ENCODE peak calls at places on chromosomes 6 and 20, in ten cellular contexts. One of them, this sample, is unnamed.

GRCh38 chr6:112235956-112236355 is 18.4 kb downstream of the LAMA4 start:
- DNase-seq in HL-60: peak
- DNase-seq in NCI-H1092: no peak
- DNase-seq in MM.1S: no peak
- DNase-seq in activated naive CD8-positive, alpha-beta T cell treated with anti-CD3 and anti-CD28 coated beads, Interleukin-2, amount 50 U/mL, for 24 hours: peak
- DNase-seq in bronchial epithelial cell: no peak
- DNase-seq in astrocyte of the cerebellum: no peak
- DNase-seq in NCI-H1417: no peak
- DNase-seq in frontal cortex: no peak
- DNase-seq in cardiac fibroblast: peak
- DNase-seq in this sample: peak

GRCh38 chr6:95577317-95578105 is at the start of gene MANEA:
- DNase-seq in HL-60: peak
- DNase-seq in NCI-H1092: peak
- DNase-seq in MM.1S: peak
- DNase-seq in activated naive CD8-positive, alpha-beta T cell treated with anti-CD3 and anti-CD28 coated beads, Interleukin-2, amount 50 U/mL, for 24 hours: peak
- DNase-seq in bronchial epithelial cell: peak
- DNase-seq in astrocyte of the cerebellum: peak
- DNase-seq in NCI-H1417: peak
- DNase-seq in frontal cortex: peak
- DNase-seq in cardiac fibroblast: peak
- DNase-seq in this sample: peak

GRCh38 chr6:14232889-14233288 is 115.3 kb downstream of the CD83 start:
- DNase-seq in HL-60: no peak
- DNase-seq in NCI-H1092: no peak
- DNase-seq in MM.1S: no peak
- DNase-seq in activated naive CD8-positive, alpha-beta T cell treated with anti-CD3 and anti-CD28 coated beads, Interleukin-2, amount 50 U/mL, for 24 hours: no peak
- DNase-seq in bronchial epithelial cell: no peak
- DNase-seq in astrocyte of the cerebellum: no peak
- DNase-seq in NCI-H1417: no peak
- DNase-seq in frontal cortex: no peak
- DNase-seq in cardiac fibroblast: no peak
- DNase-seq in this sample: no peak

GRCh38 chr20:46317685-46318177 is 9.4 kb upstream of the CDH22 start:
- DNase-seq in HL-60: no peak
- DNase-seq in NCI-H1092: no peak
- DNase-seq in MM.1S: no peak
- DNase-seq in activated naive CD8-positive, alpha-beta T cell treated with anti-CD3 and anti-CD28 coated beads, Interleukin-2, amount 50 U/mL, for 24 hours: no peak
- DNase-seq in bronchial epithelial cell: no peak
- DNase-seq in astrocyte of the cerebellum: no peak
- DNase-seq in NCI-H1417: peak
- DNase-seq in frontal cortex: no peak
- DNase-seq in cardiac fibroblast: no peak
- DNase-seq in this sample: no peak

GRCh38 chr6:39102821-39103136 is 12.2 kb downstream of the SAYSD1 start:
- DNase-seq in HL-60: no peak
- DNase-seq in NCI-H1092: no peak
- DNase-seq in MM.1S: no peak
- DNase-seq in activated naive CD8-positive, alpha-beta T cell treated with anti-CD3 and anti-CD28 coated beads, Interleukin-2, amount 50 U/mL, for 24 hours: no peak
- DNase-seq in bronchial epithelial cell: no peak
- DNase-seq in astrocyte of the cerebellum: no peak
- DNase-seq in NCI-H1417: no peak
- DNase-seq in frontal cortex: no peak
- DNase-seq in cardiac fibroblast: no peak
- DNase-seq in this sample: no peak

GRCh38 chr20:47296950-47297349 is 59.5 kb downstream of the ZMYND8 start:
- DNase-seq in HL-60: peak
- DNase-seq in NCI-H1092: no peak
- DNase-seq in MM.1S: no peak
- DNase-seq in activated naive CD8-positive, alpha-beta T cell treated with anti-CD3 and anti-CD28 coated beads, Interleukin-2, amount 50 U/mL, for 24 hours: no peak
- DNase-seq in bronchial epithelial cell: no peak
- DNase-seq in astrocyte of the cerebellum: no peak
- DNase-seq in NCI-H1417: no peak
- DNase-seq in frontal cortex: no peak
- DNase-seq in cardiac fibroblast: peak
- DNase-seq in this sample: peak

GRCh38 chr20:22861231-22861980 is 173.7 kb upstream of the SSTR4 start:
- DNase-seq in HL-60: no peak
- DNase-seq in NCI-H1092: no peak
- DNase-seq in MM.1S: no peak
- DNase-seq in activated naive CD8-positive, alpha-beta T cell treated with anti-CD3 and anti-CD28 coated beads, Interleukin-2, amount 50 U/mL, for 24 hours: no peak
- DNase-seq in bronchial epithelial cell: peak
- DNase-seq in astrocyte of the cerebellum: no peak
- DNase-seq in NCI-H1417: no peak
- DNase-seq in frontal cortex: no peak
- DNase-seq in cardiac fibroblast: peak
- DNase-seq in this sample: no peak

GRCh38 chr6:151269318-151269995 is 29.7 kb downstream of the AKAP12 start:
- DNase-seq in HL-60: no peak
- DNase-seq in NCI-H1092: no peak
- DNase-seq in MM.1S: no peak
- DNase-seq in activated naive CD8-positive, alpha-beta T cell treated with anti-CD3 and anti-CD28 coated beads, Interleukin-2, amount 50 U/mL, for 24 hours: no peak
- DNase-seq in bronchial epithelial cell: peak
- DNase-seq in astrocyte of the cerebellum: no peak
- DNase-seq in NCI-H1417: no peak
- DNase-seq in frontal cortex: no peak
- DNase-seq in cardiac fibroblast: peak
- DNase-seq in this sample: no peak

GRCh38 chr6:35178012-35178411 is 35.7 kb upstream of the SCUBE3 start:
- DNase-seq in HL-60: no peak
- DNase-seq in NCI-H1092: no peak
- DNase-seq in MM.1S: no peak
- DNase-seq in activated naive CD8-positive, alpha-beta T cell treated with anti-CD3 and anti-CD28 coated beads, Interleukin-2, amount 50 U/mL, for 24 hours: no peak
- DNase-seq in bronchial epithelial cell: no peak
- DNase-seq in astrocyte of the cerebellum: no peak
- DNase-seq in NCI-H1417: no peak
- DNase-seq in frontal cortex: no peak
- DNase-seq in cardiac fibroblast: no peak
- DNase-seq in this sample: no peak

GRCh38 chr6:56713285-56713684 is 70.6 kb upstream of the DST start:
- DNase-seq in HL-60: no peak
- DNase-seq in NCI-H1092: no peak
- DNase-seq in MM.1S: no peak
- DNase-seq in activated naive CD8-positive, alpha-beta T cell treated with anti-CD3 and anti-CD28 coated beads, Interleukin-2, amount 50 U/mL, for 24 hours: no peak
- DNase-seq in bronchial epithelial cell: peak
- DNase-seq in astrocyte of the cerebellum: peak
- DNase-seq in NCI-H1417: no peak
- DNase-seq in frontal cortex: no peak
- DNase-seq in cardiac fibroblast: peak
- DNase-seq in this sample: no peak

GRCh38 chr6:27890351-27891299 is 21.6 kb downstream of the OR2B2 start:
- DNase-seq in HL-60: peak
- DNase-seq in NCI-H1092: no peak
- DNase-seq in MM.1S: peak
- DNase-seq in activated naive CD8-positive, alpha-beta T cell treated with anti-CD3 and anti-CD28 coated beads, Interleukin-2, amount 50 U/mL, for 24 hours: peak
- DNase-seq in bronchial epithelial cell: peak
- DNase-seq in astrocyte of the cerebellum: peak
- DNase-seq in NCI-H1417: no peak
- DNase-seq in frontal cortex: no peak
- DNase-seq in cardiac fibroblast: peak
- DNase-seq in this sample: peak

GRCh38 chr20:25081065-25081729 is 744 bp downstream of the VSX1 start:
- DNase-seq in HL-60: no peak
- DNase-seq in NCI-H1092: peak
- DNase-seq in MM.1S: no peak
- DNase-seq in activated naive CD8-positive, alpha-beta T cell treated with anti-CD3 and anti-CD28 coated beads, Interleukin-2, amount 50 U/mL, for 24 hours: peak
- DNase-seq in bronchial epithelial cell: no peak
- DNase-seq in astrocyte of the cerebellum: no peak
- DNase-seq in NCI-H1417: no peak
- DNase-seq in frontal cortex: no peak
- DNase-seq in cardiac fibroblast: no peak
- DNase-seq in this sample: peak

GRCh38 chr6:79173378-79173777 is 61.1 kb downstream of the HMGN3 start:
- DNase-seq in HL-60: no peak
- DNase-seq in NCI-H1092: no peak
- DNase-seq in MM.1S: no peak
- DNase-seq in activated naive CD8-positive, alpha-beta T cell treated with anti-CD3 and anti-CD28 coated beads, Interleukin-2, amount 50 U/mL, for 24 hours: no peak
- DNase-seq in bronchial epithelial cell: no peak
- DNase-seq in astrocyte of the cerebellum: no peak
- DNase-seq in NCI-H1417: no peak
- DNase-seq in frontal cortex: no peak
- DNase-seq in cardiac fibroblast: peak
- DNase-seq in this sample: no peak

GRCh38 chr20:17910828-17911294 is 57.7 kb downstream of the SNX5 start:
- DNase-seq in HL-60: no peak
- DNase-seq in NCI-H1092: no peak
- DNase-seq in MM.1S: no peak
- DNase-seq in activated naive CD8-positive, alpha-beta T cell treated with anti-CD3 and anti-CD28 coated beads, Interleukin-2, amount 50 U/mL, for 24 hours: no peak
- DNase-seq in bronchial epithelial cell: peak
- DNase-seq in astrocyte of the cerebellum: peak
- DNase-seq in NCI-H1417: no peak
- DNase-seq in frontal cortex: no peak
- DNase-seq in cardiac fibroblast: peak
- DNase-seq in this sample: peak

GRCh38 chr6:156998824-156999330 is 221.7 kb downstream of the ARID1B start:
- DNase-seq in HL-60: no peak
- DNase-seq in NCI-H1092: no peak
- DNase-seq in MM.1S: no peak
- DNase-seq in activated naive CD8-positive, alpha-beta T cell treated with anti-CD3 and anti-CD28 coated beads, Interleukin-2, amount 50 U/mL, for 24 hours: no peak
- DNase-seq in bronchial epithelial cell: no peak
- DNase-seq in astrocyte of the cerebellum: no peak
- DNase-seq in NCI-H1417: no peak
- DNase-seq in frontal cortex: no peak
- DNase-seq in cardiac fibroblast: no peak
- DNase-seq in this sample: no peak

GRCh38 chr6:47362857-47363461 is 53.3 kb upstream of the TNFRSF21 start:
- DNase-seq in HL-60: no peak
- DNase-seq in NCI-H1092: no peak
- DNase-seq in MM.1S: no peak
- DNase-seq in activated naive CD8-positive, alpha-beta T cell treated with anti-CD3 and anti-CD28 coated beads, Interleukin-2, amount 50 U/mL, for 24 hours: no peak
- DNase-seq in bronchial epithelial cell: no peak
- DNase-seq in astrocyte of the cerebellum: no peak
- DNase-seq in NCI-H1417: no peak
- DNase-seq in frontal cortex: no peak
- DNase-seq in cardiac fibroblast: no peak
- DNase-seq in this sample: no peak

GRCh38 chr20:38831995-38832620 is 26.6 kb downstream of the PPP1R16B start:
- DNase-seq in HL-60: no peak
- DNase-seq in NCI-H1092: no peak
- DNase-seq in MM.1S: no peak
- DNase-seq in activated naive CD8-positive, alpha-beta T cell treated with anti-CD3 and anti-CD28 coated beads, Interleukin-2, amount 50 U/mL, for 24 hours: no peak
- DNase-seq in bronchial epithelial cell: no peak
- DNase-seq in astrocyte of the cerebellum: no peak
- DNase-seq in NCI-H1417: no peak
- DNase-seq in frontal cortex: no peak
- DNase-seq in cardiac fibroblast: no peak
- DNase-seq in this sample: no peak

GRCh38 chr6:77030929-77031674 is 432.2 kb downstream of the HTR1B start:
- DNase-seq in HL-60: no peak
- DNase-seq in NCI-H1092: no peak
- DNase-seq in MM.1S: no peak
- DNase-seq in activated naive CD8-positive, alpha-beta T cell treated with anti-CD3 and anti-CD28 coated beads, Interleukin-2, amount 50 U/mL, for 24 hours: no peak
- DNase-seq in bronchial epithelial cell: no peak
- DNase-seq in astrocyte of the cerebellum: no peak
- DNase-seq in NCI-H1417: no peak
- DNase-seq in frontal cortex: no peak
- DNase-seq in cardiac fibroblast: peak
- DNase-seq in this sample: no peak

GRCh38 chr20:33685328-33686007 is 717 bp downstream of the E2F1 start:
- DNase-seq in HL-60: peak
- DNase-seq in NCI-H1092: peak
- DNase-seq in MM.1S: peak
- DNase-seq in activated naive CD8-positive, alpha-beta T cell treated with anti-CD3 and anti-CD28 coated beads, Interleukin-2, amount 50 U/mL, for 24 hours: peak
- DNase-seq in bronchial epithelial cell: peak
- DNase-seq in astrocyte of the cerebellum: no peak
- DNase-seq in NCI-H1417: peak
- DNase-seq in frontal cortex: no peak
- DNase-seq in cardiac fibroblast: no peak
- DNase-seq in this sample: peak

GRCh38 chr6:137044366-137045220 is at the start of gene IL20RA:
- DNase-seq in HL-60: no peak
- DNase-seq in NCI-H1092: no peak
- DNase-seq in MM.1S: peak
- DNase-seq in activated naive CD8-positive, alpha-beta T cell treated with anti-CD3 and anti-CD28 coated beads, Interleukin-2, amount 50 U/mL, for 24 hours: peak
- DNase-seq in bronchial epithelial cell: peak
- DNase-seq in astrocyte of the cerebellum: no peak
- DNase-seq in NCI-H1417: peak
- DNase-seq in frontal cortex: peak
- DNase-seq in cardiac fibroblast: no peak
- DNase-seq in this sample: no peak

GRCh38 chr6:157635388-157636244 is 187.4 kb upstream of the SNX9 start:
- DNase-seq in HL-60: peak
- DNase-seq in NCI-H1092: no peak
- DNase-seq in MM.1S: no peak
- DNase-seq in activated naive CD8-positive, alpha-beta T cell treated with anti-CD3 and anti-CD28 coated beads, Interleukin-2, amount 50 U/mL, for 24 hours: no peak
- DNase-seq in bronchial epithelial cell: peak
- DNase-seq in astrocyte of the cerebellum: no peak
- DNase-seq in NCI-H1417: no peak
- DNase-seq in frontal cortex: no peak
- DNase-seq in cardiac fibroblast: no peak
- DNase-seq in this sample: no peak

GRCh38 chr6:121711472-121711871 is 276.0 kb downstream of the GJA1 start:
- DNase-seq in HL-60: no peak
- DNase-seq in NCI-H1092: no peak
- DNase-seq in MM.1S: no peak
- DNase-seq in activated naive CD8-positive, alpha-beta T cell treated with anti-CD3 and anti-CD28 coated beads, Interleukin-2, amount 50 U/mL, for 24 hours: no peak
- DNase-seq in bronchial epithelial cell: no peak
- DNase-seq in astrocyte of the cerebellum: no peak
- DNase-seq in NCI-H1417: no peak
- DNase-seq in frontal cortex: no peak
- DNase-seq in cardiac fibroblast: no peak
- DNase-seq in this sample: no peak

GRCh38 chr6:15816661-15817060 is 153.8 kb upstream of the DTNBP1 start:
- DNase-seq in HL-60: no peak
- DNase-seq in NCI-H1092: no peak
- DNase-seq in MM.1S: no peak
- DNase-seq in activated naive CD8-positive, alpha-beta T cell treated with anti-CD3 and anti-CD28 coated beads, Interleukin-2, amount 50 U/mL, for 24 hours: no peak
- DNase-seq in bronchial epithelial cell: no peak
- DNase-seq in astrocyte of the cerebellum: no peak
- DNase-seq in NCI-H1417: no peak
- DNase-seq in frontal cortex: no peak
- DNase-seq in cardiac fibroblast: no peak
- DNase-seq in this sample: no peak

GRCh38 chr6:140071601-140072062 is 697.2 kb upstream of the CITED2 start:
- DNase-seq in HL-60: no peak
- DNase-seq in NCI-H1092: no peak
- DNase-seq in MM.1S: no peak
- DNase-seq in activated naive CD8-positive, alpha-beta T cell treated with anti-CD3 and anti-CD28 coated beads, Interleukin-2, amount 50 U/mL, for 24 hours: no peak
- DNase-seq in bronchial epithelial cell: peak
- DNase-seq in astrocyte of the cerebellum: no peak
- DNase-seq in NCI-H1417: no peak
- DNase-seq in frontal cortex: no peak
- DNase-seq in cardiac fibroblast: peak
- DNase-seq in this sample: no peak

GRCh38 chr6:114144887-114145851 is 174.2 kb upstream of the HDAC2 start:
- DNase-seq in HL-60: no peak
- DNase-seq in NCI-H1092: no peak
- DNase-seq in MM.1S: no peak
- DNase-seq in activated naive CD8-positive, alpha-beta T cell treated with anti-CD3 and anti-CD28 coated beads, Interleukin-2, amount 50 U/mL, for 24 hours: no peak
- DNase-seq in bronchial epithelial cell: peak
- DNase-seq in astrocyte of the cerebellum: no peak
- DNase-seq in NCI-H1417: no peak
- DNase-seq in frontal cortex: no peak
- DNase-seq in cardiac fibroblast: no peak
- DNase-seq in this sample: no peak